ENCODE peak calls at places on chromosome 3, in nine cellular contexts. One of them, this sample, is unnamed.

GRCh38 chr3:16102905-16103364 is 71.5 kb upstream of the GALNT15 start:
- DNase-seq in heart left ventricle: no peak
- DNase-seq in breast epithelium: no peak
- DNase-seq in naive thymus-derived CD4-positive, alpha-beta T cell: no peak
- DNase-seq in fibroblast of lung: peak; percentile 96
- DNase-seq in brain microvascular endothelial cell: peak; percentile 84
- DNase-seq in effector memory CD4-positive, alpha-beta T cell: no peak
- DNase-seq in sigmoid colon: no peak
- DNase-seq in uterus: no peak
- DNase-seq in this sample: no peak

GRCh38 chr3:183172051-183172639 is 9.6 kb upstream of the LAMP3 start:
- DNase-seq in brain microvascular endothelial cell: no peak
- DNase-seq in naive thymus-derived CD4-positive, alpha-beta T cell: no peak
- DNase-seq in fibroblast of lung: no peak
- DNase-seq in sigmoid colon: no peak
- DNase-seq in uterus: no peak
- DNase-seq in effector memory CD4-positive, alpha-beta T cell: no peak
- DNase-seq in heart left ventricle: no peak
- DNase-seq in breast epithelium: no peak
- DNase-seq in this sample: no peak

GRCh38 chr3:150177673-150178378 is 207.1 kb upstream of the PFN2 start:
- DNase-seq in uterus: no peak
- DNase-seq in effector memory CD4-positive, alpha-beta T cell: no peak
- DNase-seq in breast epithelium: no peak
- DNase-seq in naive thymus-derived CD4-positive, alpha-beta T cell: no peak
- DNase-seq in brain microvascular endothelial cell: peak; percentile 68
- DNase-seq in sigmoid colon: no peak
- DNase-seq in heart left ventricle: no peak
- DNase-seq in fibroblast of lung: peak; percentile 80
- DNase-seq in this sample: no peak

GRCh38 chr3:195080571-195081141 is 190.3 kb downstream of the XXYLT1 start:
- DNase-seq in brain microvascular endothelial cell: no peak
- DNase-seq in breast epithelium: no peak
- DNase-seq in naive thymus-derived CD4-positive, alpha-beta T cell: no peak
- DNase-seq in effector memory CD4-positive, alpha-beta T cell: no peak
- DNase-seq in fibroblast of lung: peak; percentile 24
- DNase-seq in heart left ventricle: peak; percentile 76
- DNase-seq in uterus: no peak
- DNase-seq in sigmoid colon: no peak
- DNase-seq in this sample: no peak

GRCh38 chr3:134055661-134056060 is 25.9 kb upstream of the SLCO2A1 start:
- DNase-seq in fibroblast of lung: no peak
- DNase-seq in heart left ventricle: no peak
- DNase-seq in uterus: no peak
- DNase-seq in sigmoid colon: no peak
- DNase-seq in effector memory CD4-positive, alpha-beta T cell: no peak
- DNase-seq in brain microvascular endothelial cell: no peak
- DNase-seq in breast epithelium: no peak
- DNase-seq in naive thymus-derived CD4-positive, alpha-beta T cell: no peak
- DNase-seq in this sample: no peak

GRCh38 chr3:120304569-120305090 is 19.6 kb upstream of the GPR156 start:
- DNase-seq in effector memory CD4-positive, alpha-beta T cell: no peak
- DNase-seq in sigmoid colon: no peak
- DNase-seq in brain microvascular endothelial cell: no peak
- DNase-seq in breast epithelium: no peak
- DNase-seq in naive thymus-derived CD4-positive, alpha-beta T cell: no peak
- DNase-seq in heart left ventricle: no peak
- DNase-seq in uterus: no peak
- DNase-seq in fibroblast of lung: no peak
- DNase-seq in this sample: no peak

GRCh38 chr3:189779166-189779565 is 148.0 kb downstream of the TP63 start:
- DNase-seq in effector memory CD4-positive, alpha-beta T cell: no peak
- DNase-seq in fibroblast of lung: no peak
- DNase-seq in heart left ventricle: no peak
- DNase-seq in naive thymus-derived CD4-positive, alpha-beta T cell: no peak
- DNase-seq in uterus: no peak
- DNase-seq in brain microvascular endothelial cell: no peak
- DNase-seq in sigmoid colon: no peak
- DNase-seq in breast epithelium: no peak
- DNase-seq in this sample: no peak

GRCh38 chr3:159978918-159979703 is 9.5 kb upstream of the IL12A start:
- DNase-seq in fibroblast of lung: no peak
- DNase-seq in sigmoid colon: no peak
- DNase-seq in uterus: no peak
- DNase-seq in breast epithelium: no peak
- DNase-seq in effector memory CD4-positive, alpha-beta T cell: no peak
- DNase-seq in naive thymus-derived CD4-positive, alpha-beta T cell: no peak
- DNase-seq in brain microvascular endothelial cell: no peak
- DNase-seq in heart left ventricle: no peak
- DNase-seq in this sample: no peak

GRCh38 chr3:101827211-101828174 is 21.8 kb upstream of the NFKBIZ start:
- DNase-seq in brain microvascular endothelial cell: peak; percentile 88
- DNase-seq in breast epithelium: peak; percentile 63
- DNase-seq in effector memory CD4-positive, alpha-beta T cell: peak; percentile 77
- DNase-seq in uterus: peak; percentile 86
- DNase-seq in naive thymus-derived CD4-positive, alpha-beta T cell: peak; percentile 77
- DNase-seq in sigmoid colon: peak; percentile 90
- DNase-seq in fibroblast of lung: peak; percentile 87
- DNase-seq in heart left ventricle: peak; percentile 79
- DNase-seq in this sample: peak; percentile 53

GRCh38 chr3:51954713-51955112 is 468 bp upstream of the GPR62 start:
- DNase-seq in heart left ventricle: no peak
- DNase-seq in naive thymus-derived CD4-positive, alpha-beta T cell: no peak
- DNase-seq in uterus: no peak
- DNase-seq in fibroblast of lung: no peak
- DNase-seq in sigmoid colon: no peak
- DNase-seq in effector memory CD4-positive, alpha-beta T cell: no peak
- DNase-seq in breast epithelium: no peak
- DNase-seq in brain microvascular endothelial cell: no peak
- DNase-seq in this sample: no peak
- H3K27me3 ChIP-seq in heart left ventricle: peaks cover 21% of the 10 kb centered on the region
- H3K27me3 ChIP-seq in naive thymus-derived CD4-positive, alpha-beta T cell: peaks cover 4% of the 10 kb centered on the region
- H3K27me3 ChIP-seq in uterus: no peaks in the 10 kb centered on the region
- H3K27me3 ChIP-seq in fibroblast of lung: peaks cover 5% of the 10 kb centered on the region
- H3K27me3 ChIP-seq in sigmoid colon: no peaks in the 10 kb centered on the region
- H3K27me3 ChIP-seq in effector memory CD4-positive, alpha-beta T cell: peaks cover 11% of the 10 kb centered on the region
- H3K27me3 ChIP-seq in breast epithelium: no peaks in the 10 kb centered on the region
- H3K27me3 ChIP-seq in brain microvascular endothelial cell: no peaks in the 10 kb centered on the region
- H3K27me3 ChIP-seq in this sample: no peaks in the 10 kb centered on the region

DNA sequence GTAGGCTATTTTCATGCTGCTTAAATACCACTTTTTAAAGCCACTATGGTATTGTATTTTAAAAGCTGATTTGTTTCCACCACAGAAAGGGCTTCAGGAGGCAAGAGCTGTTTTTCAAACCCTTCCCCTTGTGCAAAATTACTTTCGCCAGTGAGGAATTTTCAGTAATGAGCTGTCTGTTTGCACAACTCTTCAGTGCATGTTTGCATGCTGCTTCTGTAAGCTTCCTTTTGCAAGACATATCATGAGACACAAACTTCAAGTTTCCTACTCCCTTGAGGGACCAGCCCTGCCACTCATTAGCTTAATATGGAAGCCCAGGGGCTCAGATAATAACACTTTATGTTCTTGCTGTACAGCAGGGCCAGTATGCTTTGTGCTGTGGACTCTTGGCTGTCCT is 105.5 kb upstream of the TNIK start:
- DNase-seq in breast epithelium: no peak
- DNase-seq in fibroblast of lung: peak; percentile 11
- DNase-seq in sigmoid colon: no peak
- DNase-seq in brain microvascular endothelial cell: peak; percentile 13
- DNase-seq in uterus: no peak
- DNase-seq in naive thymus-derived CD4-positive, alpha-beta T cell: no peak
- DNase-seq in effector memory CD4-positive, alpha-beta T cell: no peak
- DNase-seq in heart left ventricle: no peak
- DNase-seq in this sample: no peak
- H3K27ac ChIP-seq in breast epithelium: no peak overlapping the region
- H3K27ac ChIP-seq in fibroblast of lung: no peak overlapping the region
- H3K27ac ChIP-seq in sigmoid colon: no peak overlapping the region
- H3K27ac ChIP-seq in brain microvascular endothelial cell: no peak overlapping the region
- H3K27ac ChIP-seq in uterus: no peak overlapping the region
- H3K27ac ChIP-seq in naive thymus-derived CD4-positive, alpha-beta T cell: no peak overlapping the region
- H3K27ac ChIP-seq in effector memory CD4-positive, alpha-beta T cell: no peak overlapping the region
- H3K27ac ChIP-seq in heart left ventricle: no peak overlapping the region
- H3K27ac ChIP-seq in this sample: no peak overlapping the region

DNA sequence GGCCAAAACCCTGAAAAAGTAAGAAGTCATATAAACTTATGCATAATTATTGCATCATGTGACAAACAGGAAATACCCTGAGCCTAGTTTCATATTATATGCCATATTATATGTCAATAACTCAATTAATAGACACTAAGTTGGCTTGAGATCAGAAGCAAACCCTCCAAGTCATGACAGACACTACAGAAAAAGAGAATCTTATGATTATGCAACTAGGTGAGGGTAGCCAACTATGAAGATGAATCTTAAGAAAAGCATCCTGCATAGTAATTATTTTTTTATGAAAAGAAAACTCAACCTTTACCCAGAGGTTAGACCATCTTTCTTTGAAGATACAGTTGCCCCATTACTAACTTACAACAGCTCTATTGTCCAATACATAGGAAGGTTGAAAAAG is 192.4 kb upstream of the VEPH1 start:
- DNase-seq in heart left ventricle: no peak
- DNase-seq in naive thymus-derived CD4-positive, alpha-beta T cell: no peak
- DNase-seq in effector memory CD4-positive, alpha-beta T cell: no peak
- DNase-seq in uterus: no peak
- DNase-seq in brain microvascular endothelial cell: no peak
- DNase-seq in fibroblast of lung: no peak
- DNase-seq in sigmoid colon: no peak
- DNase-seq in breast epithelium: no peak
- DNase-seq in this sample: no peak
- H3K36me3 ChIP-seq in heart left ventricle: no peaks in the 10 kb centered on the region
- H3K36me3 ChIP-seq in naive thymus-derived CD4-positive, alpha-beta T cell: no peaks in the 10 kb centered on the region
- H3K36me3 ChIP-seq in effector memory CD4-positive, alpha-beta T cell: no peaks in the 10 kb centered on the region
- H3K36me3 ChIP-seq in uterus: no peaks in the 10 kb centered on the region
- H3K36me3 ChIP-seq in brain microvascular endothelial cell: no peaks in the 10 kb centered on the region
- H3K36me3 ChIP-seq in fibroblast of lung: no peaks in the 10 kb centered on the region
- H3K36me3 ChIP-seq in sigmoid colon: no peaks in the 10 kb centered on the region
- H3K36me3 ChIP-seq in breast epithelium: no peaks in the 10 kb centered on the region
- H3K36me3 ChIP-seq in this sample: no peaks in the 10 kb centered on the region

DNA sequence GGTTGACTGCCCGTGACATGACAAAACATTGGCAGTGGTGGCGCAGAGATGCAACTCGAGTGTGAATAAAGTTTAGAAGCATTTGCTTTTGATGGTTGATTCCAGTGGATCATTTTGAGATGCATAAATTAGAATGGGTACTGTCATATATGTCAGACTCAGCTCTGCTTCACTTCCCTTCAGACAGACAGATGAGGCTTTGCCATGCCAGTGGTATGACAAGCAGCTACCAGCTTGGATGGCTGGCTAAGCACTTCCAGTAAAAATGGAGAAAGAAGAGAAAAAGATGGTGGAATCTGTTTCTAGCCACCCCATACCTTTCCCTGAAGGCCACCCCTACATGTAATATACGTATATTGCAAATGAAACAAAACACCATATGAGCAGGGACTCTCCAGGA is 13.5 kb upstream of the CLEC3B start:
- DNase-seq in effector memory CD4-positive, alpha-beta T cell: no peak
- DNase-seq in fibroblast of lung: no peak
- DNase-seq in naive thymus-derived CD4-positive, alpha-beta T cell: no peak
- DNase-seq in uterus: no peak
- DNase-seq in sigmoid colon: no peak
- DNase-seq in breast epithelium: no peak
- DNase-seq in brain microvascular endothelial cell: no peak
- DNase-seq in heart left ventricle: no peak
- DNase-seq in this sample: no peak
- H3K27me3 ChIP-seq in effector memory CD4-positive, alpha-beta T cell: no peaks in the 10 kb centered on the region
- H3K27me3 ChIP-seq in fibroblast of lung: no peaks in the 10 kb centered on the region
- H3K27me3 ChIP-seq in naive thymus-derived CD4-positive, alpha-beta T cell: no peaks in the 10 kb centered on the region
- H3K27me3 ChIP-seq in uterus: no peaks in the 10 kb centered on the region
- H3K27me3 ChIP-seq in sigmoid colon: no peaks in the 10 kb centered on the region
- H3K27me3 ChIP-seq in breast epithelium: no peaks in the 10 kb centered on the region
- H3K27me3 ChIP-seq in brain microvascular endothelial cell: no peaks in the 10 kb centered on the region
- H3K27me3 ChIP-seq in heart left ventricle: no peaks in the 10 kb centered on the region
- H3K27me3 ChIP-seq in this sample: no peaks in the 10 kb centered on the region

This sample was measured in ascending aorta.